ENCODE peak calls at places on chromosomes 4 and X, in four cellular contexts. R, E, N and J are unnamed samples.

GRCh38 chrX:150366951-150367545 is 3.9 kb downstream of the MAMLD1 start:
- DNase-seq in R (no peak), E (no peak), N (no peak), J (no peak)

GRCh38 chr4:35465096-35465495 is 779.2 kb downstream of the ARAP2 start:
- DNase-seq in R (no peak), E (no peak), N (no peak), J (no peak)

GRCh38 chr4:182346250-182346649 is 103.0 kb downstream of the TENM3 start:
- DNase-seq in R (no peak), E (no peak), N (no peak), J (no peak)

GRCh38 chr4:110953898-110954297 is 331.0 kb upstream of the PITX2 start:
- DNase-seq in R (no peak), E (no peak), N (no peak), J (no peak)

GRCh38 chrX:138925330-138925729 is 213.8 kb upstream of the FGF13 start:
- DNase-seq in R (no peak), E (peak; percentile 15), N (no peak), J (no peak)

GRCh38 chrX:117973175-117974075 is 143.2 kb downstream of the KLHL13 start:
- DNase-seq in R (no peak), E (no peak), N (no peak), J (no peak)

GRCh38 chr4:145709843-145710242 is 29.9 kb downstream of the C4orf51 start:
- DNase-seq in R (no peak), E (no peak), N (no peak), J (no peak)

GRCh38 chr4:105520819-105521790 is 31.3 kb upstream of the ARHGEF38 start:
- DNase-seq in R (no peak), E (no peak), N (peak; percentile 35), J (no peak)

GRCh38 chr4:162485486-162485885 is 321.7 kb upstream of the FSTL5 start:
- DNase-seq in R (no peak), E (no peak), N (no peak), J (no peak)

GRCh38 chr4:140802591-140802990 is 46.4 kb upstream of the TBC1D9 start:
- DNase-seq in R (no peak), E (no peak), N (no peak), J (no peak)

GRCh38 chrX:109936114-109936513 is 66.8 kb upstream of the TMEM164 start:
- DNase-seq in R (no peak), E (no peak), N (no peak), J (no peak)

GRCh38 chr4:99710020-99710419 is 52.4 kb upstream of the C4orf54 start:
- DNase-seq in R (no peak), E (no peak), N (no peak), J (no peak)

GRCh38 chr4:1501754-1502500 is 95.7 kb upstream of the NKX1-1 start:
- DNase-seq in R (peak; percentile 0), E (no peak), N (no peak), J (no peak)

DNA sequence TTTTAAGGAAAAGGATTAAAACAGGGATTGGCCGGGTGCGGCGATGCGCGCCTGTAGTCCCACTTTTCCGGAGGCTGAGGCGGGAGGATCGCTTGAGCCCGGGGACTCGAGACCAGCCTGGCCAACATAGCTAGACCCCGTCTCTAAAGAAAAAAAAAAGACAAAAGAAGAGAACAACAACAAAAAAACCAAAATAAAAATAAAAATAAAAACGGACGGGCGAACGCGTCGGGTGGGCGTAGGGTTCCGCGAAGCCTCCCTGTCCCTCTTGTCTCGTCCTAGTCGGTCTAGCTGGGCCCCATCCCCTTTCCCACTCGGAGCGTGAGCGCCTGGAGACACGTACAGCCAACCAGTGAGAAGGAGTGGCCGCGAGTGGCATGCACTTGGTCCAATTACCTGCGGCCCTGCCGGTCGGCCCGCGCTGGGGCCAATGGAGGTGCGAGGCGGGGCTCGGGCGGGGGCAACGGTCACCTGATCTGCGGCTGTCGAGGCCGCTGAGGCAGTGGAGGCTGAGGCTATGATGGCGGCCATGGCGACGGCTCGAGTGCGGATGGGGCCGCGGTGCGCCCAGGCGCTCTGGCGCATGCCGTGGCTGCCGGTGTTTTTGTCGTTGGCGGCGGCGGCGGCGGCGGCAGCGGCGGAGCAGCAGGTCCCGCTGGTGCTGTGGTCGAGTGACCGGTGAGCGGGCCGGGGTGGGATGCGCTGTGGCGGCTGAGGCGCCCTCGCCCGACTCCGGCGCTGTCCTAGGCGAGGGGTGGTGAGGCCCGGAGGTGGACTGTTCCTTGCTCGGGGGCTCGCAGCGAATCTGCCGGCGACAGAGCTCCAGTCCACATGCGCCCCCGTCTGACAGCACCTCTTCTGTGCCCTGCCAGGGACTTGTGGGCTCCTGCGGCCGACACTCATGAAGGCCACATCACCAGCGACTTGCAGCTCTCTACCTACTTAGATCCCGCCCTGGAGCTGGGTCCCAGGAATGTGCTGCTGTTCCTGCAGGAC is at the start of gene ATP6AP1:
- DNase-seq in R (peak; percentile 84), E (peak; percentile 90), N (peak; percentile 85), J (no peak)
- TF ChIP-seq POLR2A in R (peak; percentile 84), E (no peak), N (no peak), J (no peak)

GRCh38 chr4:8168832-8169598 is 10.4 kb upstream of the ABLIM2 start:
- DNase-seq in R (no peak), E (no peak), N (no peak), J (no peak)

GRCh38 chr4:8167291-8167690 is 8.7 kb upstream of the ABLIM2 start:
- DNase-seq in R (no peak), E (no peak), N (no peak), J (no peak)

GRCh38 chr4:8167815-8168214 is 9.2 kb upstream of the ABLIM2 start:
- DNase-seq in R (no peak), E (no peak), N (no peak), J (no peak)

GRCh38 chr4:8169763-8170162 is 11.2 kb upstream of the ABLIM2 start:
- DNase-seq in R (no peak), E (no peak), N (no peak), J (no peak)

DNA sequence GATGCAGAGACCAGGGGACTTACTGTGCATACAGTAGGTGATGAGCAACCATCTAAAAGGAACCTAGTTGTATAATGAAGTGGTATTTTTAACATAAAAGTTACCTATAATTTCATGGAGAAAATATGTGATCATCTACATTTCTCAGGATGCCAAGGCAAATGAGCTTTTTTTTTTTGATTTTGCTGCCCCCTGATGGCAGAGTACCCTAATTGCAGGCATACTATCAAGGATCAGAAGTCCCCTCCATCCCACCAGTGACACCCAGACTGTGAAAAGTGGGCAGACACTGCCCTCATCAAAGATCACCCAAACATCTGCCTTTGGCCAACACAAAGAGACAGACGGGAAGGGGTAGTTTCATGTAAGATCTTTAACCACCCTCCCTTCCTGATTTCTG is 9.6 kb upstream of the ABLIM2 start:
- DNase-seq in R (no peak), E (no peak), N (no peak), J (no peak)
- TF ChIP-seq CTCF in R (no peak), E (no peak), N (no peak), J (no peak)

DNA sequence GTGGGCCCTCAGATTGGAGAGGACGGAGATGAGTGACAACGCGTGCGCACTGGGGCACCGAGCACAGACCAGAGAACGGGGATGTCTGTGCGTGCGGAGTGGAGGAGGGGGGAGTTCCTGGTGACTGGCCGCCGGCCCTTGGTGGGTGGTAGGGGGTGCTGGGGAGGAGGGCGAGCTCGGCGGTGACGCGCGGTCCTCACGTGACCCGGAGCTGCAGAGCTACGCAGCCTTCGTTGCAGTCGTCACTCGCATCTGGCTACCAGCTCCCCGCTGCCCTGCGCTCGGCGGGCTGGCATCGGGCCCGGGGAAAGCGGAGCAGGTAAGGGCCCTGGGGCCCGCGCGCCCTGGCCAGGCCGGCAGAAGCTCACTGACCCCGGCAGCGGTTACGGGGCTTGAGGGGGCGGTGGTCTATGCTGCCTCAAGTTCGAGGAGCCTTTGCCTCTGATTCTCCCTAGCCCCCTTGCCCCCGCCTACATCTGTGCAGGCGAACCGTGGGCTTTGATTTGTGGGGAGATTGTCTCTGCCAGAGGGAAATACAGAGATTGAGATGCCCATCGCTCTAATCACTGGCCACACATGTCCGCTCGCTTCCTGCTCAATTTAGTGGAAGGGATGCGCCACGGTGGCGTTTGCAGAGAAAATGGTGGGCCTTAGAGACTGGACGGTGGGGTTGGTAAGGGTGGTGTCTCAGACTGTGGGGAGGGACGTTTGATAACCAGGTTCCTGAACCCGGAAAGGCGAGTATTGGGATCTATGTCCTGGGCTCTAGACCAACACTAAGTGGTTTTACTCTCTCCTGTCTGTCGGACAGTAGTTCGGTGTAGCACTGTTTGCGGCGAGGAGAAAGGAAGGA is at the start of gene ARMCX4:
- DNase-seq in R (peak; percentile 13), E (peak; percentile 14), N (no peak), J (no peak)
- H3K4me3 ChIP-seq in R (peak within 1 kb of the TSS; percentile 62), E (peak within 1 kb of the TSS; percentile 12), N (no peak within 1 kb of the TSS), J (peak within 1 kb of the TSS; percentile 48)

GRCh38 chrX:129781134-129782014 is 1.6 kb downstream of the SASH3 start:
- DNase-seq in R (no peak), E (no peak), N (no peak), J (no peak)
- TF ChIP-seq POLR2A in R (no peak), E (no peak), N (no peak), J (no peak)

GRCh38 chrX:29902004-29902403 is 313.4 kb upstream of the MAGEB2 start:
- DNase-seq in R (no peak), E (no peak), N (no peak), J (no peak)

DNA sequence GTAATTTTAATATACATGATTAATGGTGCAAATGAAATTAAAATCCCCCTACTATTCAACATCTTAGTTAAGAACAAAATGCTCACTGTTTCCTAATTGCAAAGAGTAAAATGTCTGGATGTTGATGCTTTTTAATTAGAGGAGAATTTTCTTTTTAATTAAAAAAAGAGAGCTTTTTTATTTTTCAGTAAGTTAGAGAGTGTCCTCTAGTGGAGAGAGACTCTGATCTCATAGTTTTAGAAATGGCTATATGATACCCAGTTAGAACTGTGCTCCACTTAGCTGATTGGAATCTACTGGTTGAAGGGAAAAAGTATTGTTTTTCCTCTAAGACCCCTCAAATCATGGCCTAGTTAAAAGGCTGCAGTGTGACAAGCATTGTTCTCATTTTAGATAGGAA is 312.0 kb upstream of the MAGEB2 start:
- DNase-seq in R (no peak), E (no peak), N (no peak), J (no peak)
- TF ChIP-seq CTCF in R (no peak), E (no peak), N (no peak), J (no peak)